ENCODE peak calls at places on chromosomes 4 and X, in eight cellular contexts. One of them, this sample, is unnamed.

GRCh38 chrX:103453655-103454054 is 65.6 kb downstream of the RAB40A start:
- DNase-seq in HCEC 1CT: peak
- DNase-seq in ureter: no peak
- DNase-seq in Kasumi-1: no peak
- DNase-seq in esophagus squamous epithelium: no peak
- DNase-seq in uterus: no peak
- DNase-seq in amniotic epithelial cell: peak
- DNase-seq in psoas muscle: no peak
- DNase-seq in this sample: no peak

GRCh38 chrX:11334165-11334564 is 41.0 kb downstream of the AMELX start:
- DNase-seq in HCEC 1CT: peak
- DNase-seq in ureter: no peak
- DNase-seq in Kasumi-1: no peak
- DNase-seq in esophagus squamous epithelium: no peak
- DNase-seq in uterus: no peak
- DNase-seq in amniotic epithelial cell: peak
- DNase-seq in psoas muscle: no peak
- DNase-seq in this sample: no peak

GRCh38 chr4:168856312-168856711 is 153.7 kb downstream of the CBR4 start:
- DNase-seq in HCEC 1CT: peak
- DNase-seq in ureter: no peak
- DNase-seq in Kasumi-1: no peak
- DNase-seq in esophagus squamous epithelium: no peak
- DNase-seq in uterus: no peak
- DNase-seq in amniotic epithelial cell: peak
- DNase-seq in psoas muscle: no peak
- DNase-seq in this sample: no peak

GRCh38 chr4:102787096-102787867 is 26.5 kb upstream of the MANBA start:
- DNase-seq in HCEC 1CT: peak
- DNase-seq in ureter: no peak
- DNase-seq in Kasumi-1: no peak
- DNase-seq in esophagus squamous epithelium: no peak
- DNase-seq in uterus: no peak
- DNase-seq in amniotic epithelial cell: peak
- DNase-seq in psoas muscle: no peak
- DNase-seq in this sample: no peak

GRCh38 chrX:99795495-99795894 is 614.6 kb downstream of the PCDH19 start:
- DNase-seq in HCEC 1CT: no peak
- DNase-seq in ureter: no peak
- DNase-seq in Kasumi-1: no peak
- DNase-seq in esophagus squamous epithelium: no peak
- DNase-seq in uterus: no peak
- DNase-seq in amniotic epithelial cell: no peak
- DNase-seq in psoas muscle: no peak
- DNase-seq in this sample: no peak

GRCh38 chrX:117808413-117808812 is 308.2 kb downstream of the KLHL13 start:
- DNase-seq in HCEC 1CT: no peak
- DNase-seq in ureter: no peak
- DNase-seq in Kasumi-1: no peak
- DNase-seq in esophagus squamous epithelium: no peak
- DNase-seq in uterus: no peak
- DNase-seq in amniotic epithelial cell: no peak
- DNase-seq in psoas muscle: no peak
- DNase-seq in this sample: no peak

GRCh38 chr4:143393195-143393594 is 56.5 kb downstream of the GAB1 start:
- DNase-seq in HCEC 1CT: no peak
- DNase-seq in ureter: no peak
- DNase-seq in Kasumi-1: no peak
- DNase-seq in esophagus squamous epithelium: no peak
- DNase-seq in uterus: no peak
- DNase-seq in amniotic epithelial cell: no peak
- DNase-seq in psoas muscle: no peak
- DNase-seq in this sample: no peak

GRCh38 chr4:119172223-119172622 is 36.6 kb downstream of the MYOZ2 start:
- DNase-seq in HCEC 1CT: peak
- DNase-seq in ureter: no peak
- DNase-seq in Kasumi-1: no peak
- DNase-seq in esophagus squamous epithelium: no peak
- DNase-seq in uterus: no peak
- DNase-seq in amniotic epithelial cell: no peak
- DNase-seq in psoas muscle: no peak
- DNase-seq in this sample: no peak

GRCh38 chr4:16129336-16129735 is 45.5 kb upstream of the PROM1 start:
- DNase-seq in HCEC 1CT: no peak
- DNase-seq in ureter: no peak
- DNase-seq in Kasumi-1: no peak
- DNase-seq in esophagus squamous epithelium: no peak
- DNase-seq in uterus: no peak
- DNase-seq in amniotic epithelial cell: no peak
- DNase-seq in psoas muscle: no peak
- DNase-seq in this sample: no peak

GRCh38 chr4:38111717-38112116 is 151.5 kb downstream of the PTTG2 start:
- DNase-seq in HCEC 1CT: no peak
- DNase-seq in ureter: no peak
- DNase-seq in Kasumi-1: peak
- DNase-seq in esophagus squamous epithelium: no peak
- DNase-seq in uterus: no peak
- DNase-seq in amniotic epithelial cell: no peak
- DNase-seq in psoas muscle: no peak
- DNase-seq in this sample: no peak

GRCh38 chr4:87420431-87420830 is 1.9 kb upstream of the NUDT9 start:
- DNase-seq in HCEC 1CT: no peak
- DNase-seq in ureter: no peak
- DNase-seq in Kasumi-1: no peak
- DNase-seq in esophagus squamous epithelium: no peak
- DNase-seq in uterus: no peak
- DNase-seq in amniotic epithelial cell: no peak
- DNase-seq in psoas muscle: no peak
- DNase-seq in this sample: no peak

GRCh38 chr4:148651991-148652390 is 209.8 kb upstream of the NR3C2 start:
- DNase-seq in HCEC 1CT: no peak
- DNase-seq in ureter: no peak
- DNase-seq in Kasumi-1: no peak
- DNase-seq in esophagus squamous epithelium: no peak
- DNase-seq in uterus: no peak
- DNase-seq in amniotic epithelial cell: peak
- DNase-seq in psoas muscle: no peak
- DNase-seq in this sample: no peak

GRCh38 chr4:126807132-126807531 is 825.6 kb upstream of the INTU start:
- DNase-seq in HCEC 1CT: no peak
- DNase-seq in ureter: no peak
- DNase-seq in Kasumi-1: no peak
- DNase-seq in esophagus squamous epithelium: no peak
- DNase-seq in uterus: no peak
- DNase-seq in amniotic epithelial cell: no peak
- DNase-seq in psoas muscle: no peak
- DNase-seq in this sample: no peak

GRCh38 chrX:42023122-42023521 is 99.8 kb upstream of the CASK start:
- DNase-seq in HCEC 1CT: no peak
- DNase-seq in ureter: no peak
- DNase-seq in Kasumi-1: no peak
- DNase-seq in esophagus squamous epithelium: no peak
- DNase-seq in uterus: no peak
- DNase-seq in amniotic epithelial cell: no peak
- DNase-seq in psoas muscle: no peak
- DNase-seq in this sample: no peak

GRCh38 chrX:154349359-154349935 is 25.0 kb downstream of the FLNA start:
- DNase-seq in HCEC 1CT: peak
- DNase-seq in ureter: no peak
- DNase-seq in Kasumi-1: no peak
- DNase-seq in esophagus squamous epithelium: no peak
- DNase-seq in uterus: peak
- DNase-seq in amniotic epithelial cell: no peak
- DNase-seq in psoas muscle: peak
- DNase-seq in this sample: no peak

GRCh38 chrX:49075347-49075746 is 1.5 kb upstream of the PRAF2 start:
- DNase-seq in HCEC 1CT: no peak
- DNase-seq in ureter: no peak
- DNase-seq in Kasumi-1: no peak
- DNase-seq in esophagus squamous epithelium: no peak
- DNase-seq in uterus: no peak
- DNase-seq in amniotic epithelial cell: no peak
- DNase-seq in psoas muscle: no peak
- DNase-seq in this sample: no peak

GRCh38 chr4:87529187-87529586 is at the start of gene SPARCL1:
- DNase-seq in HCEC 1CT: no peak
- DNase-seq in ureter: no peak
- DNase-seq in Kasumi-1: no peak
- DNase-seq in esophagus squamous epithelium: no peak
- DNase-seq in uterus: peak
- DNase-seq in amniotic epithelial cell: no peak
- DNase-seq in psoas muscle: peak
- DNase-seq in this sample: no peak

GRCh38 chr4:141455651-141456050 is 180.7 kb upstream of the IL15 start:
- DNase-seq in HCEC 1CT: no peak
- DNase-seq in ureter: no peak
- DNase-seq in Kasumi-1: no peak
- DNase-seq in esophagus squamous epithelium: no peak
- DNase-seq in uterus: no peak
- DNase-seq in amniotic epithelial cell: peak
- DNase-seq in psoas muscle: no peak
- DNase-seq in this sample: no peak

GRCh38 chr4:156774422-156774821 is 197.2 kb downstream of the PDGFC start:
- DNase-seq in HCEC 1CT: peak
- DNase-seq in ureter: no peak
- DNase-seq in Kasumi-1: no peak
- DNase-seq in esophagus squamous epithelium: no peak
- DNase-seq in uterus: peak
- DNase-seq in amniotic epithelial cell: peak
- DNase-seq in psoas muscle: peak
- DNase-seq in this sample: no peak

GRCh38 chr4:129429566-129430339 is 333.8 kb downstream of the C4orf33 start:
- DNase-seq in HCEC 1CT: no peak
- DNase-seq in ureter: no peak
- DNase-seq in Kasumi-1: no peak
- DNase-seq in esophagus squamous epithelium: no peak
- DNase-seq in uterus: no peak
- DNase-seq in amniotic epithelial cell: no peak
- DNase-seq in psoas muscle: no peak
- DNase-seq in this sample: no peak

GRCh38 chr4:174275101-174275500 is 8.4 kb downstream of the FBXO8 start:
- DNase-seq in HCEC 1CT: no peak
- DNase-seq in ureter: no peak
- DNase-seq in Kasumi-1: no peak
- DNase-seq in esophagus squamous epithelium: no peak
- DNase-seq in uterus: no peak
- DNase-seq in amniotic epithelial cell: no peak
- DNase-seq in psoas muscle: no peak
- DNase-seq in this sample: no peak

GRCh38 chr4:80112236-80112635 is 39.2 kb upstream of the ANTXR2 start:
- DNase-seq in HCEC 1CT: peak
- DNase-seq in ureter: no peak
- DNase-seq in Kasumi-1: no peak
- DNase-seq in esophagus squamous epithelium: no peak
- DNase-seq in uterus: peak
- DNase-seq in amniotic epithelial cell: no peak
- DNase-seq in psoas muscle: peak
- DNase-seq in this sample: no peak

GRCh38 chrX:65894138-65894537 is 145.7 kb downstream of the VSIG4 start:
- DNase-seq in HCEC 1CT: no peak
- DNase-seq in ureter: peak
- DNase-seq in Kasumi-1: no peak
- DNase-seq in esophagus squamous epithelium: no peak
- DNase-seq in uterus: no peak
- DNase-seq in amniotic epithelial cell: no peak
- DNase-seq in psoas muscle: no peak
- DNase-seq in this sample: no peak

GRCh38 chr4:107183155-107183774 is 147.2 kb upstream of the DKK2 start:
- DNase-seq in HCEC 1CT: peak
- DNase-seq in ureter: no peak
- DNase-seq in Kasumi-1: peak
- DNase-seq in esophagus squamous epithelium: no peak
- DNase-seq in uterus: no peak
- DNase-seq in amniotic epithelial cell: peak
- DNase-seq in psoas muscle: no peak
- DNase-seq in this sample: peak

GRCh38 chr4:109729155-109729562 is 711 bp downstream of the PLA2G12A start:
- DNase-seq in HCEC 1CT: no peak
- DNase-seq in ureter: no peak
- DNase-seq in Kasumi-1: peak
- DNase-seq in esophagus squamous epithelium: no peak
- DNase-seq in uterus: no peak
- DNase-seq in amniotic epithelial cell: peak
- DNase-seq in psoas muscle: no peak
- DNase-seq in this sample: no peak

GRCh38 chr4:117311215-117311614 is 225.8 kb upstream of the TRAM1L1 start:
- DNase-seq in HCEC 1CT: no peak
- DNase-seq in ureter: no peak
- DNase-seq in Kasumi-1: no peak
- DNase-seq in esophagus squamous epithelium: no peak
- DNase-seq in uterus: no peak
- DNase-seq in amniotic epithelial cell: no peak
- DNase-seq in psoas muscle: no peak
- DNase-seq in this sample: no peak

GRCh38 chr4:110669663-110670062 is 46.8 kb upstream of the PITX2 start:
- DNase-seq in HCEC 1CT: no peak
- DNase-seq in ureter: no peak
- DNase-seq in Kasumi-1: no peak
- DNase-seq in esophagus squamous epithelium: no peak
- DNase-seq in uterus: no peak
- DNase-seq in amniotic epithelial cell: peak
- DNase-seq in psoas muscle: peak
- DNase-seq in this sample: no peak

This sample was measured in GF-D8.